ENCODE peak calls at places on chromosomes 5 and 9, in four cellular contexts. One of them, this sample, is unnamed.

GRCh38 chr5:135454946-135455345 is 2.8 kb upstream of the TIFAB start:
- DNase-seq in NCI-H1694 treated with DMSO at 0.1 percent for 48 hours: no peak
- DNase-seq in left cardiac atrium: no peak
- DNase-seq in GM03348: no peak
- DNase-seq in this sample: no peak

GRCh38 chr5:168318237-168318636 is 26.8 kb downstream of the WWC1 start:
- DNase-seq in NCI-H1694 treated with DMSO at 0.1 percent for 48 hours: no peak
- DNase-seq in left cardiac atrium: no peak
- DNase-seq in GM03348: no peak
- DNase-seq in this sample: no peak

GRCh38 chr5:142600611-142601360 is 85.1 kb downstream of the FGF1 start:
- DNase-seq in NCI-H1694 treated with DMSO at 0.1 percent for 48 hours: no peak
- DNase-seq in left cardiac atrium: peak; percentile 70
- DNase-seq in GM03348: peak; percentile 29
- DNase-seq in this sample: no peak

GRCh38 chr9:68473790-68474189 is 66.9 kb downstream of the TMEM252 start:
- DNase-seq in NCI-H1694 treated with DMSO at 0.1 percent for 48 hours: no peak
- DNase-seq in left cardiac atrium: no peak
- DNase-seq in GM03348: no peak
- DNase-seq in this sample: no peak

GRCh38 chr5:100667021-100667671 is 132.0 kb downstream of the FAM174A start:
- DNase-seq in NCI-H1694 treated with DMSO at 0.1 percent for 48 hours: no peak
- DNase-seq in left cardiac atrium: no peak
- DNase-seq in GM03348: peak; percentile 44
- DNase-seq in this sample: no peak

GRCh38 chr9:78064075-78064474 is 32.5 kb upstream of the GNAQ start:
- DNase-seq in NCI-H1694 treated with DMSO at 0.1 percent for 48 hours: no peak
- DNase-seq in left cardiac atrium: no peak
- DNase-seq in GM03348: peak; percentile 10
- DNase-seq in this sample: no peak

GRCh38 chr5:20463206-20463605 is 475.2 kb upstream of the CDH18 start:
- DNase-seq in NCI-H1694 treated with DMSO at 0.1 percent for 48 hours: no peak
- DNase-seq in left cardiac atrium: no peak
- DNase-seq in GM03348: no peak
- DNase-seq in this sample: no peak

GRCh38 chr5:74116266-74116665 is 490.3 kb downstream of the ARHGEF28 start:
- DNase-seq in NCI-H1694 treated with DMSO at 0.1 percent for 48 hours: no peak
- DNase-seq in left cardiac atrium: no peak
- DNase-seq in GM03348: no peak
- DNase-seq in this sample: no peak

GRCh38 chr9:126117631-126118030 is 209.0 kb upstream of the MVB12B start:
- DNase-seq in NCI-H1694 treated with DMSO at 0.1 percent for 48 hours: no peak
- DNase-seq in left cardiac atrium: no peak
- DNase-seq in GM03348: peak; percentile 2
- DNase-seq in this sample: no peak

GRCh38 chr5:92836861-92837755 is 743.9 kb downstream of the NR2F1-AS1 start:
- DNase-seq in NCI-H1694 treated with DMSO at 0.1 percent for 48 hours: no peak
- DNase-seq in left cardiac atrium: no peak
- DNase-seq in GM03348: peak; percentile 25
- DNase-seq in this sample: no peak

GRCh38 chr5:66972004-66972403 is 224.6 kb downstream of the CD180 start:
- DNase-seq in NCI-H1694 treated with DMSO at 0.1 percent for 48 hours: no peak
- DNase-seq in left cardiac atrium: no peak
- DNase-seq in GM03348: no peak
- DNase-seq in this sample: no peak

GRCh38 chr9:97900103-97900737 is 22.1 kb downstream of the TRMO start:
- DNase-seq in NCI-H1694 treated with DMSO at 0.1 percent for 48 hours: no peak
- DNase-seq in left cardiac atrium: no peak
- DNase-seq in GM03348: peak; percentile 59
- DNase-seq in this sample: no peak

GRCh38 chr5:141338538-141339306 is at the start of gene PCDHGA2:
- DNase-seq in NCI-H1694 treated with DMSO at 0.1 percent for 48 hours: no peak
- DNase-seq in left cardiac atrium: peak; percentile 31
- DNase-seq in GM03348: peak; percentile 67
- DNase-seq in this sample: peak; percentile 13

GRCh38 chr5:149118463-149118862 is 22.8 kb upstream of the ABLIM3 start:
- DNase-seq in NCI-H1694 treated with DMSO at 0.1 percent for 48 hours: no peak
- DNase-seq in left cardiac atrium: no peak
- DNase-seq in GM03348: no peak
- DNase-seq in this sample: no peak

GRCh38 chr9:93815135-93815534 is 140.0 kb downstream of the BARX1 start:
- DNase-seq in NCI-H1694 treated with DMSO at 0.1 percent for 48 hours: no peak
- DNase-seq in left cardiac atrium: no peak
- DNase-seq in GM03348: peak; percentile 3
- DNase-seq in this sample: no peak

GRCh38 chr5:61631438-61631941 is 299.4 kb downstream of the ZSWIM6 start:
- DNase-seq in NCI-H1694 treated with DMSO at 0.1 percent for 48 hours: no peak
- DNase-seq in left cardiac atrium: peak; percentile 76
- DNase-seq in GM03348: no peak
- DNase-seq in this sample: no peak

This sample was measured in NCI-H524.